ENCODE peak calls at places on chromosomes 13 and 19, in ten cellular contexts. D is heart right ventricle, M is glutamatergic neuron, J is cardiac muscle cell, S is B cell, T is epithelial cell of esophagus, Y is GM23338, E is foreskin keratinocyte, W is suprapubic skin, L is lung. Q is an unnamed sample.

GRCh38 chr19:7505682-7506384 is 10.1 kb upstream of the ZNF358 start:
- DNase-seq in D (no peak), M (peak), J (no peak), S (no peak), T (no peak), Y (peak), E (no peak), W (no peak), L (no peak), Q (no peak)

GRCh38 chr19:4654437-4655361 is 15.4 kb downstream of the TNFAIP8L1 start:
- DNase-seq in D (no peak), M (no peak), J (no peak), S (no peak), T (no peak), Y (no peak), E (no peak), W (no peak), L (no peak), Q (no peak)

GRCh38 chr13:49908637-49909036 is 27.5 kb downstream of the SPRYD7 start:
- DNase-seq in D (no peak), M (no peak), J (no peak), S (no peak), T (no peak), Y (peak), E (no peak), W (no peak), L (no peak), Q (no peak)

GRCh38 chr13:30907167-30907761 is 1.2 kb downstream of the MEDAG start:
- DNase-seq in D (no peak), M (no peak), J (peak), S (no peak), T (peak), Y (no peak), E (no peak), W (no peak), L (no peak), Q (no peak)

GRCh38 chr19:21612403-21612872 is 107.0 kb downstream of the ZNF429 start:
- DNase-seq in D (no peak), M (no peak), J (no peak), S (no peak), T (no peak), Y (no peak), E (no peak), W (no peak), L (no peak), Q (no peak)

GRCh38 chr19:4581381-4582111 is 22.1 kb upstream of the SEMA6B start:
- DNase-seq in D (no peak), M (peak), J (peak), S (no peak), T (peak), Y (peak), E (no peak), W (no peak), L (no peak), Q (peak)

GRCh38 chr19:14571695-14572490 is at the start of gene NDUFB7:
- DNase-seq in D (peak), M (peak), J (peak), S (peak), T (peak), Y (peak), E (peak), W (peak), L (peak), Q (peak)

GRCh38 chr13:109807345-109807744 is 21.0 kb upstream of the IRS2 start:
- DNase-seq in D (no peak), M (no peak), J (no peak), S (no peak), T (no peak), Y (no peak), E (no peak), W (no peak), L (no peak), Q (no peak)

GRCh38 chr19:47032171-47032811 is 12.7 kb downstream of the NPAS1 start:
- DNase-seq in D (peak), M (peak), J (peak), S (peak), T (peak), Y (peak), E (no peak), W (no peak), L (peak), Q (peak)

GRCh38 chr19:2808129-2808941 is 11.3 kb upstream of the ZNF554 start:
- DNase-seq in D (no peak), M (no peak), J (no peak), S (no peak), T (no peak), Y (no peak), E (no peak), W (no peak), L (no peak), Q (no peak)

GRCh38 chr19:58563034-58563573 is 4.7 kb upstream of the UBE2M start:
- DNase-seq in D (no peak), M (peak), J (peak), S (no peak), T (no peak), Y (peak), E (no peak), W (peak), L (no peak), Q (no peak)

GRCh38 chr19:328025-328505 is 16.5 kb downstream of the MIER2 start:
- DNase-seq in D (no peak), M (no peak), J (no peak), S (no peak), T (no peak), Y (no peak), E (no peak), W (no peak), L (no peak), Q (no peak)

GRCh38 chr19:49338691-49339363 is 3.6 kb downstream of the CD37 start:
- DNase-seq in D (peak), M (peak), J (peak), S (peak), T (peak), Y (peak), E (peak), W (peak), L (peak), Q (peak)

DNA sequence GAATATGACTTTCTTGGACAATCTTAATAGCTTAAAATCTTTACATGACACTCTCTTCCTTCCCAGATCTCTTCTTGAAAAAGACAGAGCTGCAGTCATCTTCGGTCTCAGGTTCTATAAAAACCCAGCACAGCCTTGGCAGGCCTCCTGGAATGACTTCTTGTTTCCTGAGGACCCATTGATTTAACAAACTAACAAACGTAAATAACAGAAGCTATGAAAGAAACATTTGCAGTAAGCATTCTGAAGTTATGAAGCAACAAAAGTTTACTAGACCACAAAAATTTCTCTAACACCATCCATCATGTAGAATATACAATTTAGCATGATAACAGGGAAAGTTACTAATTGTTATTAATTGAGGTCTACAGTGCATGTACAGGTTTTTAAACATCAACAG is 62.8 kb upstream of the STARD13 start:
- DNase-seq in D (no peak), M (no peak), J (peak), S (no peak), T (no peak), Y (no peak), E (no peak), W (no peak), L (no peak), Q (no peak)
- TF ChIP-seq CTCF in D (no peak), M (no peak), J (no peak), S (no peak), T (no peak), Y (no peak), E (no peak), W (no peak), L (no peak), Q (no peak)

DNA sequence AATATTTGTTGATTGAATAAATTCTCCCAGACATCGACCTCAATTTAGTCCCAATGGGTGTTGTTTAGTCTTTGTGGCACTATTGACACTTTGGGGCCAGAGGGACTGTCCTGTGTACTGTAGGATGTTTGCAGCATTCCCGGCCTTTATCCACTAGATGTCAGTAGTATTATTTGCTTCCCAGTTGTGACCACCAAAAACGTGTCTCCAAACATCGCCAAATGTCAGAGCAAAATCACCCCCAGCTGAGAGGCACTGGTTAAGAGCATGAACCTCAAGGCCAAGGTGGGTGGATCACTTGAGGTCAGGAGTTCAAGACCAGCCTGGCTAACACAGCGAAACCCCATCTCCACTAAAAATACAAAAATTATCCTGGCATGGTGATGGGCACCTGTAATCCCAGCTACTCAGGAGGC is 15.4 kb downstream of the NLRP12 start:
- DNase-seq in D (no peak), M (no peak), J (peak), S (no peak), T (peak), Y (peak), E (peak), W (no peak), L (no peak), Q (peak)
- TF ChIP-seq CTCF in D (peak), M (no peak), J (peak), S (no peak), T (peak), Y (peak), E (peak), W (no peak), L (peak), Q (peak)

GRCh38 chr13:79898996-79899395 is 418.0 kb downstream of the NDFIP2 start:
- DNase-seq in D (no peak), M (no peak), J (no peak), S (no peak), T (peak), Y (no peak), E (peak), W (no peak), L (no peak), Q (no peak)

GRCh38 chr13:79895416-79895815 is 414.5 kb downstream of the NDFIP2 start:
- DNase-seq in D (no peak), M (no peak), J (no peak), S (no peak), T (no peak), Y (no peak), E (no peak), W (no peak), L (no peak), Q (no peak)

GRCh38 chr13:79900356-79900755 is 419.4 kb downstream of the NDFIP2 start:
- DNase-seq in D (no peak), M (no peak), J (no peak), S (no peak), T (no peak), Y (no peak), E (no peak), W (no peak), L (no peak), Q (no peak)

GRCh38 chr13:79901336-79901735 is 420.4 kb downstream of the NDFIP2 start:
- DNase-seq in D (no peak), M (no peak), J (peak), S (no peak), T (peak), Y (peak), E (no peak), W (no peak), L (no peak), Q (peak)

GRCh38 chr13:79898202-79898826 is 417.4 kb downstream of the NDFIP2 start:
- DNase-seq in D (no peak), M (no peak), J (no peak), S (no peak), T (no peak), Y (no peak), E (no peak), W (no peak), L (no peak), Q (no peak)
- TF ChIP-seq CTCF in D (no peak), M (no peak), J (no peak), S (no peak), T (no peak), Y (no peak), E (no peak), W (no peak), L (no peak), Q (no peak)

GRCh38 chr19:10214784-10215183 is 16.3 kb downstream of the S1PR2 start:
- DNase-seq in D (no peak), M (no peak), J (no peak), S (no peak), T (peak), Y (no peak), E (peak), W (no peak), L (no peak), Q (no peak)

GRCh38 chr19:10219678-10220077 is 11.5 kb downstream of the S1PR2 start:
- DNase-seq in D (no peak), M (no peak), J (peak), S (peak), T (peak), Y (peak), E (no peak), W (no peak), L (no peak), Q (peak)

GRCh38 chr19:10222201-10222890 is 8.8 kb downstream of the S1PR2 start:
- DNase-seq in D (no peak), M (no peak), J (no peak), S (no peak), T (no peak), Y (no peak), E (no peak), W (no peak), L (no peak), Q (no peak)

GRCh38 chr19:10220695-10221094 is 10.4 kb downstream of the S1PR2 start:
- DNase-seq in D (no peak), M (no peak), J (no peak), S (no peak), T (no peak), Y (no peak), E (no peak), W (no peak), L (no peak), Q (no peak)

DNA sequence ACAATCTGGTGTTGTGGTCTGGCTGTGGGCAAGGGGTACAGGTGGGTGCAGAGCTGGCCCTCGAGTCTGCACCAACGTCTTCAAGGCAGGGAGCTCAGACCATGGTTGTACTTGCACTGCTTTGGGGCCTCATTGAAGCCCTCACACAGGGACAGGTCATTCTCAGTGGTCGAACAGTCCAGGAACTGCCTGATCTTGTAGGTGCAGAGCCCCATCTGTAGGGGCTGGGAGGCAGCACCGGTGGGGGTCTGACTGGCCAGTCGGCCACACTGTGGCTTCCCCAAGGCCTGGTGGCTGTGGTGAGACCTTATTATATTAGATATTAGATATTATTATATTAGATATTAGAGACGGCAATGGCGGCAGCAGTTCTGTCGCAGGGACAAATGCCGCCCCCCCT is 14.0 kb downstream of the S1PR2 start:
- DNase-seq in D (no peak), M (no peak), J (no peak), S (no peak), T (no peak), Y (no peak), E (no peak), W (no peak), L (no peak), Q (no peak)
- TF ChIP-seq CTCF in D (no peak), M (no peak), J (no peak), S (no peak), T (no peak), Y (no peak), E (no peak), W (no peak), L (no peak), Q (no peak)

GRCh38 chr19:6479836-6480398 is 1.7 kb downstream of the DENND1C start:
- DNase-seq in D (no peak), M (no peak), J (no peak), S (no peak), T (no peak), Y (no peak), E (no peak), W (no peak), L (no peak), Q (no peak)

GRCh38 chr19:6483235-6483634 is 1.6 kb upstream of the DENND1C start:
- DNase-seq in D (no peak), M (no peak), J (no peak), S (no peak), T (no peak), Y (no peak), E (no peak), W (no peak), L (no peak), Q (no peak)

GRCh38 chr19:6480843-6481415 is 658 bp downstream of the DENND1C start:
- DNase-seq in D (no peak), M (no peak), J (no peak), S (no peak), T (no peak), Y (no peak), E (no peak), W (no peak), L (no peak), Q (no peak)

GRCh38 chr19:6482343-6482686 is 728 bp upstream of the DENND1C start:
- DNase-seq in D (no peak), M (no peak), J (no peak), S (no peak), T (no peak), Y (no peak), E (no peak), W (no peak), L (no peak), Q (no peak)

GRCh38 chr19:6481541-6482342 is at the start of gene DENND1C:
- DNase-seq in D (peak), M (peak), J (peak), S (peak), T (no peak), Y (peak), E (no peak), W (no peak), L (no peak), Q (peak)
- TF ChIP-seq CTCF in D (peak), M (peak), J (peak), S (no peak), T (no peak), Y (peak), E (peak), W (no peak), L (no peak), Q (peak)

DNA sequence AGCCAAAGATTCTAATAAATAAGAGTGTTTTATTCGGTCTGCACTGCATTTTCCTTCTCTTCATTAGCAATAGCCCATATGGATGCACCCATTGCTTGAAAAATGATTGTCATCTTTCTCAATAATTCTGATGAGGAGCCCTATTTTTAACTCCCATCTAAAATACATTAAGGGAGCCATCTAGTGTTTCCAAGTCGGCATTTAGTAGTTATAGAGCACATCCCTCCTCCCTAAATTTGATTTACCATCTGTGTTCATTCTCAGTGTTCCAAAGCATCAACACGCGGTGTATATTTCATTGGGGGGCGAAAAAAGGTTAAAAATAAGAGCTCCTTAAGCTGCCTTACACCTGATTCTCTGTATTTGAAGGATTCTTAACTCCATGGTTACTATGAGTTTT is 119.2 kb upstream of the IPO5 start:
- DNase-seq in D (no peak), M (no peak), J (no peak), S (no peak), T (no peak), Y (no peak), E (no peak), W (no peak), L (no peak), Q (peak)
- TF ChIP-seq CTCF in D (no peak), M (no peak), J (no peak), S (no peak), T (no peak), Y (peak), E (peak), W (no peak), L (no peak), Q (no peak)

GRCh38 chr19:10168386-10168948 is 26.3 kb downstream of the DNMT1 start:
- DNase-seq in D (no peak), M (no peak), J (no peak), S (no peak), T (no peak), Y (no peak), E (no peak), W (no peak), L (no peak), Q (no peak)
- TF ChIP-seq CTCF in D (no peak), M (no peak), J (no peak), S (no peak), T (no peak), Y (no peak), E (no peak), W (no peak), L (no peak), Q (no peak)

GRCh38 chr19:30731596-30731995 is 359.4 kb downstream of the ZNF536 start:
- DNase-seq in D (peak), M (no peak), J (no peak), S (no peak), T (no peak), Y (no peak), E (no peak), W (no peak), L (no peak), Q (no peak)

GRCh38 chr19:30738047-30738446 is 365.9 kb downstream of the ZNF536 start:
- DNase-seq in D (no peak), M (no peak), J (no peak), S (no peak), T (no peak), Y (no peak), E (no peak), W (no peak), L (no peak), Q (no peak)

GRCh38 chr19:30739394-30739793 is 367.2 kb downstream of the ZNF536 start:
- DNase-seq in D (no peak), M (no peak), J (no peak), S (no peak), T (no peak), Y (no peak), E (no peak), W (peak), L (no peak), Q (no peak)

DNA sequence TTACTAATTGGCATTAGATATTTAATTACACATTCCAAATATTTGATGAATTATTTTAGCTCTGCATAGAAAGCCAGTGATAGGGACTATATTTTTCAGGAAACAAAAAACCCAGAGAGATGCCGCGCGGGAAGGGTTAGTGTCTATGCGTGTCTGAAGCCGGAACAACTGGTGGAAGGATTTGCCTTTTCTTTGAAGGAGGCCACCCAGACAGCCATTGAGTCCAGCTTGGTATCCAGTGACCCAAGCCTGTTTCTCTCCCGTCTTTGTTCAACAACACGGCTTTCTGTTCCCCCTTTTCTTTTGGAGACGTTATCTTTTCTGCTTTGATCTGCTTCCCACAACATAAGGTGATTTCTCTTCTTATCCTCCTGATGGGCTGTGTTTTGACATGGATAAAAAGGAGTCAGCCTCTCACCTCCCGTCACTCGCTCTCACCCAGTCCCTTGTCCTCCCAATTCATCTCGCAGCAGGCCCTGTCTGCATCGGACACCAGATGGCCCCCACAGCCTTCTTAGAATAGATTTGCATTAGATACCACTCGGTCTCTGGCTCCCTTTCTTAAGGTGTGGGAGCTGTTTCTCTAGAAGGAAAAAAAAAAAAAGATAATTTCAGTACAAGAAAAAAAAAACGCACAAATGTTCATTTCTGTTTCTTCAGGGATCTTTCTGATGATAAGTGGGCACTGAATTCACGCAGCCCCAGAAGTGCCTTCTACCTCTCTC is 361.8 kb downstream of the ZNF536 start:
- DNase-seq in D (no peak), M (peak), J (no peak), S (no peak), T (no peak), Y (peak), E (no peak), W (no peak), L (no peak), Q (no peak)
- TF ChIP-seq CTCF in D (peak), M (no peak), J (no peak), S (no peak), T (no peak), Y (peak), E (no peak), W (no peak), L (no peak), Q (no peak)